ENCODE peak calls at places on chromosome 16, in six cellular contexts. W is effector memory CD8-positive, alpha-beta T cell; G is anterior cingulate cortex; K is GM23338; Y is CD8-positive, alpha-beta T cell; T is suprapubic skin. Q is an unnamed sample.

GRCh38 chr16:86702824-86703588 is 124.7 kb downstream of the FOXL1 start:
- DNase-seq in Y (no peak), T (no peak), K (no peak), W (no peak), G (no peak), Q (no peak)

GRCh38 chr16:20311548-20311947 is 15.8 kb downstream of the GP2 start:
- DNase-seq in W (no peak), K (no peak), T (no peak), G (no peak), Y (no peak), Q (no peak)

GRCh38 chr16:49857423-49858181 is 1.7 kb upstream of the ZNF423 start:
- DNase-seq in W (peak; percentile 23), T (no peak), K (peak; percentile 91), Y (no peak), G (no peak), Q (peak; percentile 35)

GRCh38 chr16:19291459-19291858 is 5.9 kb downstream of the CLEC19A start:
- DNase-seq in K (peak; percentile 75), T (no peak), W (no peak), Y (no peak), G (peak; percentile 2), Q (peak; percentile 62)

GRCh38 chr16:2209258-2210008 is 1.2 kb downstream of the BRICD5 start:
- DNase-seq in W (no peak), G (no peak), T (no peak), K (no peak), Y (no peak), Q (no peak)

GRCh38 chr16:75580-76501 is 2.2 kb upstream of the MPG start:
- DNase-seq in W (no peak), K (peak; percentile 70), T (peak; percentile 93), G (no peak), Y (no peak), Q (peak; percentile 45)

GRCh38 chr16:8632675-8633182 is 11.2 kb downstream of the METTL22 start:
- DNase-seq in T (no peak), G (no peak), K (no peak), Y (no peak), W (no peak), Q (no peak)

GRCh38 chr16:55399911-55400310 is 75.9 kb downstream of the IRX6 start:
- DNase-seq in G (no peak), Y (no peak), T (no peak), W (no peak), K (no peak), Q (no peak)

GRCh38 chr16:30997887-30998711 is 12.3 kb downstream of the STX1B start:
- DNase-seq in K (peak; percentile 34), W (no peak), G (no peak), T (no peak), Y (no peak), Q (peak; percentile 75)

GRCh38 chr16:82987767-82988166 is 361.0 kb downstream of the CDH13 start:
- DNase-seq in Y (no peak), W (no peak), K (no peak), T (no peak), G (no peak), Q (peak; percentile 51)

GRCh38 chr16:4261557-4262172 is 11.2 kb downstream of the TFAP4 start:
- DNase-seq in T (no peak), K (peak; percentile 86), W (no peak), G (no peak), Y (no peak), Q (peak; percentile 23)

GRCh38 chr16:11050536-11050935 is 106.2 kb downstream of the CLEC16A start:
- DNase-seq in Y (no peak), K (no peak), T (peak; percentile 15), G (no peak), W (no peak), Q (no peak)

GRCh38 chr16:88779406-88780099 is 5.5 kb downstream of the PIEZO1 start:
- DNase-seq in Y (no peak), W (no peak), T (no peak), K (peak; percentile 19), G (no peak), Q (no peak)

GRCh38 chr16:11329080-11329491 is 16.2 kb upstream of the RMI2 start:
- DNase-seq in W (no peak), G (no peak), Y (no peak), T (no peak), K (peak; percentile 90), Q (no peak)

GRCh38 chr16:23694707-23695373 is 16.2 kb downstream of the PLK1 start:
- DNase-seq in G (no peak), W (no peak), K (peak; percentile 94), T (no peak), Y (no peak), Q (no peak)

GRCh38 chr16:81695431-81695890 is 83.6 kb upstream of the PLCG2 start:
- DNase-seq in T (no peak), Y (no peak), K (no peak), G (no peak), W (no peak), Q (no peak)

GRCh38 chr16:19281246-19281645 is 4.3 kb upstream of the CLEC19A start:
- DNase-seq in K (no peak), W (no peak), G (no peak), Y (no peak), T (no peak), Q (peak; percentile 9)

GRCh38 chr16:48452991-48453760 is 68.0 kb upstream of the SIAH1 start:
- DNase-seq in G (no peak), K (no peak), Y (no peak), T (no peak), W (no peak), Q (no peak)

GRCh38 chr16:11614587-11615175 is 28.0 kb upstream of the LITAF start:
- DNase-seq in Y (no peak), T (no peak), W (no peak), G (no peak), K (no peak), Q (no peak)

GRCh38 chr16:83533193-83533592 is 274.6 kb upstream of the HSBP1 start:
- DNase-seq in Y (no peak), G (no peak), W (no peak), T (no peak), K (no peak), Q (peak; percentile 87)

GRCh38 chr16:15950167-15950854 is 895 bp downstream of the ABCC1 start:
- DNase-seq in Y (peak; percentile 8), G (no peak), W (peak; percentile 48), T (no peak), K (peak; percentile 31), Q (peak; percentile 47)

Q was measured in MCF 10A.